ENCODE peak calls at places on chromosome 18, in five cellular contexts. Y is OCI-LY7; W is SK-N-SH; M is MM.1S; T is CD8-positive, alpha-beta memory T cell. Q is an unnamed sample.

GRCh38 chr18:31954349-31954748 is 11.4 kb upstream of the TRAPPC8 start:
- DNase-seq in Y (no peak), W (no peak), M (no peak), T (no peak), Q (no peak)

GRCh38 chr18:59551902-59552635 is 145.2 kb downstream of the CCBE1 start:
- DNase-seq in Y (no peak), W (no peak), M (no peak), T (no peak), Q (no peak)

GRCh38 chr18:45920367-45920766 is 46.8 kb downstream of the EPG5 start:
- DNase-seq in Y (no peak), W (peak), M (no peak), T (no peak), Q (no peak)

GRCh38 chr18:77052656-77053309 is 79.8 kb downstream of the MBP start:
- DNase-seq in Y (peak), W (no peak), M (no peak), T (no peak), Q (peak)

GRCh38 chr18:25310045-25310444 is 41.9 kb downstream of the ZNF521 start:
- DNase-seq in Y (peak), W (no peak), M (peak), T (no peak), Q (peak)

GRCh38 chr18:72727038-72727690 is 140.6 kb downstream of the NETO1 start:
- DNase-seq in Y (no peak), W (no peak), M (no peak), T (no peak), Q (no peak)

GRCh38 chr18:68219867-68220266 is 495.0 kb downstream of the TMX3 start:
- DNase-seq in Y (no peak), W (no peak), M (no peak), T (no peak), Q (no peak)

GRCh38 chr18:13320133-13320532 is 101.6 kb downstream of the LDLRAD4 start:
- DNase-seq in Y (no peak), W (no peak), M (no peak), T (no peak), Q (no peak)

GRCh38 chr18:3952031-3952430 is 502.1 kb downstream of the TGIF1 start:
- DNase-seq in Y (no peak), W (no peak), M (no peak), T (no peak), Q (no peak)

GRCh38 chr18:21004721-21005120 is 106.9 kb downstream of the ROCK1 start:
- DNase-seq in Y (no peak), W (no peak), M (no peak), T (no peak), Q (no peak)

GRCh38 chr18:7921938-7922587 is 354.9 kb downstream of the PTPRM start:
- DNase-seq in Y (no peak), W (no peak), M (no peak), T (no peak), Q (no peak)

GRCh38 chr18:49340446-49340845 is 120.0 kb downstream of the DYM start:
- DNase-seq in Y (no peak), W (no peak), M (no peak), T (no peak), Q (no peak)

GRCh38 chr18:3451989-3452749 is 2.2 kb downstream of the TGIF1 start:
- DNase-seq in Y (peak), W (peak), M (no peak), T (peak), Q (no peak)

GRCh38 chr18:42290318-42291307 is 335.6 kb downstream of the PIK3C3 start:
- DNase-seq in Y (no peak), W (no peak), M (no peak), T (no peak), Q (no peak)

GRCh38 chr18:9643549-9643948 is 29.2 kb upstream of the PPP4R1 start:
- DNase-seq in Y (no peak), W (no peak), M (no peak), T (no peak), Q (no peak)

GRCh38 chr18:79599503-79599931 is 80.1 kb upstream of the CTDP1 start:
- DNase-seq in Y (no peak), W (no peak), M (no peak), T (no peak), Q (no peak)

GRCh38 chr18:449374-449773 is 51.1 kb downstream of the COLEC12 start:
- DNase-seq in Y (no peak), W (no peak), M (no peak), T (no peak), Q (no peak)

GRCh38 chr18:51234117-51235010 is 36.9 kb upstream of the MEX3C start:
- DNase-seq in Y (no peak), W (no peak), M (no peak), T (no peak), Q (no peak)

GRCh38 chr18:48020337-48021250 is 90.1 kb upstream of the SMAD2 start:
- DNase-seq in Y (no peak), W (no peak), M (no peak), T (no peak), Q (peak)

GRCh38 chr18:76419811-76420210 is 75.2 kb downstream of the ZNF516 start:
- DNase-seq in Y (no peak), W (no peak), M (no peak), T (no peak), Q (no peak)

GRCh38 chr18:79698668-79699335 is 19.2 kb downstream of the CTDP1 start:
- DNase-seq in Y (no peak), W (no peak), M (no peak), T (no peak), Q (no peak)

GRCh38 chr18:62325806-62326645 is 916 bp downstream of the TNFRSF11A start:
- DNase-seq in Y (no peak), W (peak), M (peak), T (no peak), Q (no peak)

GRCh38 chr18:6406910-6407470 is 7.7 kb downstream of the L3MBTL4 start:
- DNase-seq in Y (no peak), W (no peak), M (no peak), T (no peak), Q (no peak)

GRCh38 chr18:67771271-67771670 is 254.8 kb upstream of the DSEL start:
- DNase-seq in Y (no peak), W (no peak), M (no peak), T (no peak), Q (no peak)

GRCh38 chr18:52451252-52451651 is 111.3 kb downstream of the DCC start:
- DNase-seq in Y (no peak), W (no peak), M (no peak), T (no peak), Q (no peak)

GRCh38 chr18:74204543-74205152 is 56.3 kb downstream of the TIMM21 start:
- DNase-seq in Y (no peak), W (no peak), M (no peak), T (no peak), Q (no peak)

GRCh38 chr18:48781041-48781989 is 169.4 kb downstream of the SMAD7 start:
- DNase-seq in Y (no peak), W (peak), M (no peak), T (no peak), Q (no peak)

GRCh38 chr18:54647176-54647575 is 56.1 kb downstream of the DYNAP start:
- DNase-seq in Y (peak), W (peak), M (peak), T (no peak), Q (peak)

GRCh38 chr18:43847164-43848091 is 570.1 kb upstream of the SYT4 start:
- DNase-seq in Y (no peak), W (no peak), M (no peak), T (no peak), Q (no peak)
- H3K4me3 ChIP-seq in Y (no peak), W (no peak), M (no peak), T (no peak), Q (no peak)

DNA sequence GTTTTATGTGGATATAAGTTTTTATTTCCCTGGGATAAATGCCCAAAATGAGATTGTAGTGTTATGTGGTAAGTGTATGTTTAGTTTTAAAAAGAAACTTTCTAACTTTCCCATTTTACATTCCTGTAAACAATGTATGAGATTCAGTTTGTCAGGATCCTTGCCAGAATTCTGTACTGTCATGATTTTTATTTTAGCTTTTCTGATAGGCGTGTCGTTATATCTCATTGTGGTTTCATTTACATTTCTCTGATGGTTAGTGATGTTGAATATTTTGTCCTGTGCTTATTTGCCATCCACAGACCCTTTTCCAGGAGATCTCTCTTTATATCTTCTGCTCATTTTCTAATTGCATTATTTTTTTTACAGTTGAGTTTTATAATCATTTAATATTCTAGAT is 245.6 kb upstream of the CDH2 start:
- DNase-seq in Y (no peak), W (no peak), M (no peak), T (no peak), Q (no peak)
- H3K4me3 ChIP-seq in Y (no peak), W (no peak), M (no peak), T (no peak), Q (no peak)

GRCh38 chr18:70382032-70382431 is 93.2 kb downstream of the SOCS6 start:
- DNase-seq in Y (no peak), W (no peak), M (no peak), T (no peak), Q (no peak)

GRCh38 chr18:70382992-70383717 is 94.3 kb downstream of the SOCS6 start:
- DNase-seq in Y (no peak), W (no peak), M (no peak), T (no peak), Q (no peak)

GRCh38 chr18:70386582-70386981 is 97.7 kb downstream of the SOCS6 start:
- DNase-seq in Y (no peak), W (no peak), M (no peak), T (no peak), Q (no peak)

GRCh38 chr18:70385474-70385873 is 96.6 kb downstream of the SOCS6 start:
- DNase-seq in Y (no peak), W (no peak), M (no peak), T (no peak), Q (no peak)

DNA sequence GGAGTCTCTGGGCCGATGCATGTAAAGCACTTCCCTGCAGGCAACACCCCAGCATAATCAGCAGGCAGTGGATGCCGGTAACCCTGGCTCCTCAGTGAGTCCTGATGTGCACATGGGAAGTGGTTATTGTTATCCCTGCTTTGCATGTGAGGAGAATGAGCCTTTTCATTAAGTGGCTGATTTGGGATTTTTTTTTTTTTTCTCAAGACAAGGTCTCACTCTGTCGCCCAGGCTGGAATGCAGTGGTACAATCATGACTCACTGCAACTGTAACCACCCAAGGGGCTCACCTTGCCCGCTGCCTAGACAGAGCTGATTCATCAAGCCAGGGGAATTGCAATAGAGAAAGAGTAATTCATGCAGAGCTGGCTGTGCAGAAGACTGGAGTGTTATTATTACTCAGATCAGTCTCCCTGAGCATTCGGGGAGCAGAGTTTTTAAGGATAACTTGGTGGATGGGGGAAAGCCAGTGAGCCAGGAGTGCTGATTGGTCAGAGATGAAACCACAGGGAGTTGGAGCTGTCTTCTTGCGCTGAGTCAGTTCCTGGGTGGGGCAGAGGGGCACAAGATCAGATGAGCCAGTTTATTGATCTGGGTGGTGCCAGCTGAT is 95.4 kb downstream of the SOCS6 start:
- DNase-seq in Y (no peak), W (no peak), M (no peak), T (no peak), Q (no peak)
- H3K4me3 ChIP-seq in Y (no peak), W (no peak), M (no peak), T (no peak), Q (no peak)

DNA sequence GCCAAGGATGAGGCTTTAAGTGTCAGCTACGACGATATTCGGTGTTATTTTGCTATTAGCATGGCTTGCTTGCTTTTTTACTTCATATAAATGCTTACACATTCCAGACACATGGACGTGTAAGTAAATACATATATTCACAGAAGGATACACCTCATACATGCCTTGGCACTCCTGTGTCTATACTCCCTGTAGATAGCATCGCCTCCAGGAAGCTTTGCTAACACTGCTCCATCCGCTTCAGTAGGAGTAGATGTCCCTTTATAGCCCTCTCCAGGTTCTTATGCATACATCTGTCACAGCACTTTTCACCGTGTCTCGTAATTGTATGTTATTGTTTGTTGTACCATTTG is 27.5 kb upstream of the KCTD1 start:
- DNase-seq in Y (no peak), W (no peak), M (no peak), T (no peak), Q (no peak)
- H3K4me3 ChIP-seq in Y (no peak), W (no peak), M (no peak), T (no peak), Q (no peak)

Q was measured in Jurkat, Clone E6-1.